ENCODE peak calls at places on chromosomes 16 and 17, in ten cellular contexts. One of them, this sample, is unnamed.

GRCh38 chr17:78205124-78205775 is 8.8 kb upstream of the BIRC5 start:
- DNase-seq in spleen: no peak
- DNase-seq in ACHN: no peak
- DNase-seq in astrocyte of the hippocampus: no peak
- DNase-seq in stimulated activated naive CD8-positive, alpha-beta T cell treated with anti-CD3 and anti-CD28 coated beads, Interleukin-15, Interleukin-2, amounts not matched to agents 100 U/mL and 50 U/mL, for 24 hours: no peak
- DNase-seq in small intestine: no peak
- DNase-seq in NCI-H1436: no peak
- DNase-seq in GM10248: no peak
- DNase-seq in NCI-H1694 treated with DMSO at 0.1 percent for 48 hours: no peak
- DNase-seq in tibial nerve: no peak
- DNase-seq in this sample: no peak

GRCh38 chr16:47732122-47732805 is 271.1 kb downstream of the PHKB start:
- DNase-seq in spleen: no peak
- DNase-seq in ACHN: peak
- DNase-seq in astrocyte of the hippocampus: peak
- DNase-seq in stimulated activated naive CD8-positive, alpha-beta T cell treated with anti-CD3 and anti-CD28 coated beads, Interleukin-15, Interleukin-2, amounts not matched to agents 100 U/mL and 50 U/mL, for 24 hours: peak
- DNase-seq in small intestine: no peak
- DNase-seq in NCI-H1436: no peak
- DNase-seq in GM10248: no peak
- DNase-seq in NCI-H1694 treated with DMSO at 0.1 percent for 48 hours: no peak
- DNase-seq in tibial nerve: no peak
- DNase-seq in this sample: no peak

GRCh38 chr17:76867578-76868175 is 527 bp upstream of the MGAT5B start:
- DNase-seq in spleen: no peak
- DNase-seq in ACHN: peak
- DNase-seq in astrocyte of the hippocampus: peak
- DNase-seq in stimulated activated naive CD8-positive, alpha-beta T cell treated with anti-CD3 and anti-CD28 coated beads, Interleukin-15, Interleukin-2, amounts not matched to agents 100 U/mL and 50 U/mL, for 24 hours: no peak
- DNase-seq in small intestine: no peak
- DNase-seq in NCI-H1436: no peak
- DNase-seq in GM10248: no peak
- DNase-seq in NCI-H1694 treated with DMSO at 0.1 percent for 48 hours: no peak
- DNase-seq in tibial nerve: no peak
- DNase-seq in this sample: no peak

GRCh38 chr17:29078183-29079045 is 35.5 kb downstream of the PIPOX start:
- DNase-seq in spleen: no peak
- DNase-seq in ACHN: no peak
- DNase-seq in astrocyte of the hippocampus: peak
- DNase-seq in stimulated activated naive CD8-positive, alpha-beta T cell treated with anti-CD3 and anti-CD28 coated beads, Interleukin-15, Interleukin-2, amounts not matched to agents 100 U/mL and 50 U/mL, for 24 hours: no peak
- DNase-seq in small intestine: no peak
- DNase-seq in NCI-H1436: no peak
- DNase-seq in GM10248: no peak
- DNase-seq in NCI-H1694 treated with DMSO at 0.1 percent for 48 hours: peak
- DNase-seq in tibial nerve: no peak
- DNase-seq in this sample: no peak

GRCh38 chr17:67718325-67718941 is 697 bp downstream of the NOL11 start:
- DNase-seq in spleen: no peak
- DNase-seq in ACHN: peak
- DNase-seq in astrocyte of the hippocampus: no peak
- DNase-seq in stimulated activated naive CD8-positive, alpha-beta T cell treated with anti-CD3 and anti-CD28 coated beads, Interleukin-15, Interleukin-2, amounts not matched to agents 100 U/mL and 50 U/mL, for 24 hours: peak
- DNase-seq in small intestine: peak
- DNase-seq in NCI-H1436: no peak
- DNase-seq in GM10248: peak
- DNase-seq in NCI-H1694 treated with DMSO at 0.1 percent for 48 hours: peak
- DNase-seq in tibial nerve: no peak
- DNase-seq in this sample: peak

GRCh38 chr17:5509482-5509881 is 23.1 kb downstream of the MIS12 start:
- DNase-seq in spleen: no peak
- DNase-seq in ACHN: no peak
- DNase-seq in astrocyte of the hippocampus: peak
- DNase-seq in stimulated activated naive CD8-positive, alpha-beta T cell treated with anti-CD3 and anti-CD28 coated beads, Interleukin-15, Interleukin-2, amounts not matched to agents 100 U/mL and 50 U/mL, for 24 hours: no peak
- DNase-seq in small intestine: no peak
- DNase-seq in NCI-H1436: no peak
- DNase-seq in GM10248: no peak
- DNase-seq in NCI-H1694 treated with DMSO at 0.1 percent for 48 hours: no peak
- DNase-seq in tibial nerve: no peak
- DNase-seq in this sample: no peak

GRCh38 chr16:910181-910580 is 60.6 kb downstream of the LMF1 start:
- DNase-seq in spleen: no peak
- DNase-seq in ACHN: no peak
- DNase-seq in astrocyte of the hippocampus: no peak
- DNase-seq in stimulated activated naive CD8-positive, alpha-beta T cell treated with anti-CD3 and anti-CD28 coated beads, Interleukin-15, Interleukin-2, amounts not matched to agents 100 U/mL and 50 U/mL, for 24 hours: no peak
- DNase-seq in small intestine: no peak
- DNase-seq in NCI-H1436: no peak
- DNase-seq in GM10248: no peak
- DNase-seq in NCI-H1694 treated with DMSO at 0.1 percent for 48 hours: no peak
- DNase-seq in tibial nerve: no peak
- DNase-seq in this sample: no peak

GRCh38 chr17:60079401-60079861 is 710 bp upstream of the HEATR6 start:
- DNase-seq in spleen: no peak
- DNase-seq in ACHN: peak
- DNase-seq in astrocyte of the hippocampus: peak
- DNase-seq in stimulated activated naive CD8-positive, alpha-beta T cell treated with anti-CD3 and anti-CD28 coated beads, Interleukin-15, Interleukin-2, amounts not matched to agents 100 U/mL and 50 U/mL, for 24 hours: no peak
- DNase-seq in small intestine: peak
- DNase-seq in NCI-H1436: no peak
- DNase-seq in GM10248: no peak
- DNase-seq in NCI-H1694 treated with DMSO at 0.1 percent for 48 hours: no peak
- DNase-seq in tibial nerve: no peak
- DNase-seq in this sample: peak

GRCh38 chr16:67934306-67935095 is 2.1 kb downstream of the PSMB10 start:
- DNase-seq in spleen: peak
- DNase-seq in ACHN: no peak
- DNase-seq in astrocyte of the hippocampus: peak
- DNase-seq in stimulated activated naive CD8-positive, alpha-beta T cell treated with anti-CD3 and anti-CD28 coated beads, Interleukin-15, Interleukin-2, amounts not matched to agents 100 U/mL and 50 U/mL, for 24 hours: no peak
- DNase-seq in small intestine: no peak
- DNase-seq in NCI-H1436: no peak
- DNase-seq in GM10248: no peak
- DNase-seq in NCI-H1694 treated with DMSO at 0.1 percent for 48 hours: no peak
- DNase-seq in tibial nerve: no peak
- DNase-seq in this sample: no peak

GRCh38 chr17:12070561-12070960 is 49.9 kb downstream of the MAP2K4 start:
- DNase-seq in spleen: no peak
- DNase-seq in ACHN: no peak
- DNase-seq in astrocyte of the hippocampus: peak
- DNase-seq in stimulated activated naive CD8-positive, alpha-beta T cell treated with anti-CD3 and anti-CD28 coated beads, Interleukin-15, Interleukin-2, amounts not matched to agents 100 U/mL and 50 U/mL, for 24 hours: no peak
- DNase-seq in small intestine: no peak
- DNase-seq in NCI-H1436: no peak
- DNase-seq in GM10248: no peak
- DNase-seq in NCI-H1694 treated with DMSO at 0.1 percent for 48 hours: no peak
- DNase-seq in tibial nerve: no peak
- DNase-seq in this sample: no peak

GRCh38 chr16:22144520-22144919 is 17.8 kb upstream of the SDR42E2 start:
- DNase-seq in spleen: no peak
- DNase-seq in ACHN: no peak
- DNase-seq in astrocyte of the hippocampus: no peak
- DNase-seq in stimulated activated naive CD8-positive, alpha-beta T cell treated with anti-CD3 and anti-CD28 coated beads, Interleukin-15, Interleukin-2, amounts not matched to agents 100 U/mL and 50 U/mL, for 24 hours: no peak
- DNase-seq in small intestine: no peak
- DNase-seq in NCI-H1436: no peak
- DNase-seq in GM10248: no peak
- DNase-seq in NCI-H1694 treated with DMSO at 0.1 percent for 48 hours: no peak
- DNase-seq in tibial nerve: no peak
- DNase-seq in this sample: no peak

GRCh38 chr16:13305019-13305755 is 403.8 kb downstream of the SHISA9 start:
- DNase-seq in spleen: no peak
- DNase-seq in ACHN: peak
- DNase-seq in astrocyte of the hippocampus: peak
- DNase-seq in stimulated activated naive CD8-positive, alpha-beta T cell treated with anti-CD3 and anti-CD28 coated beads, Interleukin-15, Interleukin-2, amounts not matched to agents 100 U/mL and 50 U/mL, for 24 hours: no peak
- DNase-seq in small intestine: no peak
- DNase-seq in NCI-H1436: no peak
- DNase-seq in GM10248: no peak
- DNase-seq in NCI-H1694 treated with DMSO at 0.1 percent for 48 hours: no peak
- DNase-seq in tibial nerve: no peak
- DNase-seq in this sample: no peak